ENCODE peak calls at places on chromosomes 11 and 22, in four cellular contexts. V is NCI-H510A treated with DMSO at 0.1 percent for 48 hours, A is astrocyte of the cerebellum, U is NAMALWA. P is an unnamed sample.

GRCh38 chr11:28756977-28757376 is 648.8 kb downstream of the METTL15 start:
- DNase-seq in V (no peak), U (no peak), A (peak), P (no peak)

GRCh38 chr11:9046376-9046775 is 42.6 kb upstream of the NRIP3 start:
- DNase-seq in U (no peak), A (no peak), V (no peak), P (no peak)

GRCh38 chr11:12052676-12053605 is 44.5 kb upstream of the DKK3 start:
- DNase-seq in A (no peak), U (no peak), V (no peak), P (no peak)

GRCh38 chr11:119584193-119585037 is 144.6 kb downstream of the NECTIN1 start:
- DNase-seq in U (no peak), V (peak), A (peak), P (peak)

GRCh38 chr11:27329867-27330632 is 33.0 kb downstream of the CCDC34 start:
- DNase-seq in U (no peak), A (no peak), V (no peak), P (no peak)

GRCh38 chr11:44939673-44940072 is 11.0 kb downstream of the TP53I11 start:
- DNase-seq in U (peak), V (no peak), A (no peak), P (peak)

GRCh38 chr11:87173185-87174039 is 135.7 kb downstream of the TMEM135 start:
- DNase-seq in A (peak), V (peak), U (no peak), P (no peak)

GRCh38 chr11:46541593-46542371 is 52.0 kb downstream of the AMBRA1 start:
- DNase-seq in U (no peak), A (no peak), V (no peak), P (peak)

GRCh38 chr22:23199159-23199558 is 18.9 kb downstream of the BCR start:
- DNase-seq in U (no peak), A (no peak), V (no peak), P (no peak)

GRCh38 chr11:45732343-45732742 is 66.9 kb upstream of the CHST1 start:
- DNase-seq in A (no peak), V (no peak), U (no peak), P (no peak)

GRCh38 chr11:11512502-11512901 is 109.3 kb downstream of the GALNT18 start:
- DNase-seq in V (no peak), A (no peak), U (no peak), P (no peak)

GRCh38 chr22:26330971-26331625 is 98.0 kb upstream of the ASPHD2 start:
- DNase-seq in U (peak), V (peak), A (no peak), P (peak)

GRCh38 chr11:6587360-6587953 is 16.0 kb downstream of the RRP8 start:
- DNase-seq in A (no peak), V (peak), U (no peak), P (no peak)

GRCh38 chr11:2074266-2074825 is 64.8 kb downstream of the IGF2 start:
- DNase-seq in V (no peak), U (peak), A (no peak), P (peak)

GRCh38 chr22:50309601-50309991 is 2.1 kb upstream of the PLXNB2 start:
- DNase-seq in V (no peak), A (no peak), U (no peak), P (no peak)

GRCh38 chr11:13638436-13638835 is 30.0 kb upstream of the FAR1 start:
- DNase-seq in V (no peak), A (no peak), U (no peak), P (no peak)

GRCh38 chr11:68983816-68984215 is 3.0 kb upstream of the MRGPRD start:
- DNase-seq in A (no peak), U (no peak), V (no peak), P (peak)

GRCh38 chr11:30617762-30618161 is 31.6 kb upstream of the MPPED2 start:
- DNase-seq in U (no peak), A (no peak), V (no peak), P (no peak)

GRCh38 chr11:46616551-46617450 is at the start of gene HARBI1:
- DNase-seq in V (peak), U (peak), A (peak), P (peak)

GRCh38 chr11:26847459-26847858 is 125.6 kb upstream of the SLC5A12 start:
- DNase-seq in V (no peak), U (no peak), A (no peak), P (no peak)

GRCh38 chr11:55714982-55715888 is 53.2 kb downstream of the OR4C6 start:
- DNase-seq in V (no peak), U (peak), A (no peak), P (peak)

GRCh38 chr11:74279256-74279655 is 32.2 kb downstream of the P4HA3 start:
- DNase-seq in A (no peak), U (no peak), V (no peak), P (no peak)

GRCh38 chr11:15695096-15695721 is 580.5 kb downstream of the INSC start:
- DNase-seq in V (peak), A (no peak), U (no peak), P (no peak)

GRCh38 chr11:250740-251299 is 14.0 kb downstream of the PSMD13 start:
- DNase-seq in A (peak), V (peak), U (peak), P (peak)

GRCh38 chr11:72584293-72584921 is 89.8 kb downstream of the PDE2A start:
- DNase-seq in V (no peak), U (no peak), A (no peak), P (no peak)

GRCh38 chr11:128653828-128654231 is 40.0 kb upstream of the FLI1 start:
- DNase-seq in U (no peak), V (peak), A (peak), P (no peak)

GRCh38 chr22:20495861-20496681 is 476 bp upstream of the KLHL22 start:
- DNase-seq in V (peak), U (peak), A (peak), P (peak)

GRCh38 chr11:69321877-69322350 is 28.0 kb downstream of the MYEOV start:
- DNase-seq in A (peak), U (no peak), V (no peak), P (no peak)

GRCh38 chr11:83033367-83033766 is 38.3 kb downstream of the RAB30 start:
- DNase-seq in U (no peak), A (no peak), V (no peak), P (no peak)

GRCh38 chr11:111414267-111414931 is 35.3 kb upstream of the POU2AF1 start:
- DNase-seq in V (no peak), U (peak), A (no peak), P (peak)

P was measured in OCI-M1.